ENCODE peak calls at places on chromosomes 2 and 18, in seven cellular contexts. L is fibroblast of the conjunctiva, W is nucleus accumbens, A is GM03348, D is WERI-Rb-1, N is GM20000, Z is anterior cingulate cortex. V is an unnamed sample.

GRCh38 chr2:54457326-54458023 is 1.3 kb downstream of the SPTBN1 start:
- DNase-seq in L (no peak), D (peak), N (peak), Z (peak), W (peak), A (peak), V (no peak)

GRCh38 chr18:21038201-21038600 is 73.4 kb downstream of the ROCK1 start:
- DNase-seq in Z (no peak), N (no peak), W (no peak), A (no peak), L (no peak), D (no peak), V (no peak)

GRCh38 chr2:214286011-214286410 is 124.8 kb upstream of the VWC2L start:
- DNase-seq in Z (no peak), W (no peak), N (no peak), D (no peak), L (no peak), A (no peak), V (no peak)

GRCh38 chr2:98476192-98476868 is 31.7 kb downstream of the INPP4A start:
- DNase-seq in N (peak), Z (no peak), L (no peak), A (no peak), D (no peak), W (no peak), V (no peak)

GRCh38 chr18:41690332-41691110 is 264.5 kb upstream of the PIK3C3 start:
- DNase-seq in A (no peak), L (no peak), W (no peak), N (no peak), D (no peak), Z (no peak), V (no peak)

GRCh38 chr2:30213326-30213725 is 18.0 kb upstream of the LBH start:
- DNase-seq in L (no peak), W (no peak), N (no peak), D (no peak), Z (no peak), A (no peak), V (no peak)

GRCh38 chr18:76803814-76804213 is 18.5 kb upstream of the ZNF236 start:
- DNase-seq in Z (no peak), N (peak), W (no peak), L (no peak), D (peak), A (peak), V (peak)

GRCh38 chr2:196234672-196235071 is 63.3 kb upstream of the STK17B start:
- DNase-seq in Z (no peak), D (no peak), A (peak), L (no peak), N (no peak), W (no peak), V (no peak)

GRCh38 chr2:47904903-47905453 is 1.3 kb downstream of the FBXO11 start:
- DNase-seq in D (peak), A (peak), N (peak), W (peak), L (no peak), Z (no peak), V (no peak)

GRCh38 chr2:68961380-68961779 is 8.7 kb upstream of the GKN2 start:
- DNase-seq in D (no peak), A (no peak), N (no peak), W (no peak), L (no peak), Z (no peak), V (no peak)

GRCh38 chr2:188410504-188411235 is 119.0 kb downstream of the GULP1 start:
- DNase-seq in N (no peak), L (no peak), Z (no peak), A (no peak), D (no peak), W (no peak), V (no peak)

GRCh38 chr2:216842634-216843033 is 17.2 kb downstream of the TNP1 start:
- DNase-seq in N (no peak), Z (no peak), L (no peak), W (no peak), D (no peak), A (peak), V (no peak)

GRCh38 chr2:126828051-126828450 is 70.6 kb upstream of the TEX51 start:
- DNase-seq in N (no peak), Z (no peak), A (no peak), D (no peak), L (no peak), W (no peak), V (no peak)

GRCh38 chr2:163655672-163656071 is 80.1 kb downstream of the FIGN start:
- DNase-seq in W (no peak), L (no peak), Z (no peak), N (no peak), D (no peak), A (no peak), V (no peak)

GRCh38 chr2:137467246-137467862 is 496.9 kb upstream of the HNMT start:
- DNase-seq in D (peak), L (peak), Z (no peak), W (no peak), N (peak), A (peak), V (no peak)

GRCh38 chr2:152396051-152396511 is 61.1 kb downstream of the FMNL2 start:
- DNase-seq in W (no peak), A (peak), Z (no peak), L (peak), N (no peak), D (no peak), V (no peak)

GRCh38 chr2:119649364-119649917 is 29.6 kb upstream of the TMEM177 start:
- DNase-seq in N (no peak), Z (no peak), A (no peak), D (no peak), L (no peak), W (no peak), V (no peak)

GRCh38 chr2:19848029-19848750 is 53.6 kb downstream of the TTC32 start:
- DNase-seq in A (no peak), N (no peak), W (no peak), D (no peak), Z (no peak), L (no peak), V (no peak)

GRCh38 chr18:79979843-79980242 is 8.5 kb downstream of the TXNL4A start:
- DNase-seq in N (no peak), D (no peak), A (no peak), W (no peak), Z (no peak), L (no peak), V (no peak)

GRCh38 chr2:146128216-146128615 is 1608.3 kb upstream of the ZEB2 start:
- DNase-seq in A (no peak), L (no peak), W (no peak), N (no peak), D (no peak), Z (no peak), V (no peak)

GRCh38 chr2:37376421-37377186 is 32.2 kb downstream of the QPCT start:
- DNase-seq in W (no peak), Z (no peak), D (no peak), A (peak), N (peak), L (peak), V (no peak)

GRCh38 chr2:123762221-123762620 is 262.9 kb upstream of the CNTNAP5 start:
- DNase-seq in D (no peak), N (no peak), L (no peak), W (no peak), A (no peak), Z (no peak), V (no peak)